ENCODE peak calls at places on chromosomes 1 and 21, in six cellular contexts. Q is A549, E is IMR-90, B is HepG2, T is K562, W is GM12878. P is an unnamed sample.

GRCh38 chr1:84146375-84147032 is 2.4 kb downstream of the PRKACB start:
- DNase-seq in Q (peak), E (peak), B (no peak), T (no peak), W (no peak), P (no peak)

GRCh38 chr1:152506899-152507498 is 3.6 kb upstream of the LCE5A start:
- DNase-seq in Q (peak), E (no peak), B (no peak), T (no peak), W (no peak), P (no peak)

GRCh38 chr1:6889875-6890480 is 104.7 kb downstream of the CAMTA1 start:
- DNase-seq in Q (peak), E (peak), B (peak), T (peak), W (no peak), P (peak)

GRCh38 chr1:94093996-94094395 is 27.0 kb downstream of the ABCA4 start:
- DNase-seq in Q (no peak), E (peak), B (no peak), T (no peak), W (no peak), P (no peak)

GRCh38 chr1:186571771-186572170 is 108.5 kb downstream of the PTGS2 start:
- DNase-seq in Q (no peak), E (no peak), B (no peak), T (no peak), W (no peak), P (no peak)

GRCh38 chr1:97337250-97338030 is 583.4 kb downstream of the DPYD start:
- DNase-seq in Q (no peak), E (peak), B (no peak), T (no peak), W (no peak), P (no peak)

GRCh38 chr1:38547346-38547745 is 312.2 kb downstream of the RRAGC start:
- DNase-seq in Q (no peak), E (peak), B (no peak), T (no peak), W (no peak), P (no peak)

GRCh38 chr1:228280106-228280901 is 72.5 kb downstream of the OBSCN start:
- DNase-seq in Q (no peak), E (no peak), B (no peak), T (no peak), W (no peak), P (no peak)

GRCh38 chr21:43906585-43907370 is 41.8 kb downstream of the AGPAT3 start:
- DNase-seq in Q (no peak), E (no peak), B (no peak), T (no peak), W (no peak), P (no peak)

GRCh38 chr21:41932576-41933258 is 21.1 kb downstream of the C2CD2 start:
- DNase-seq in Q (no peak), E (peak), B (peak), T (peak), W (no peak), P (no peak)

GRCh38 chr1:229437443-229437842 is 3.5 kb upstream of the ACTA1 start:
- DNase-seq in Q (no peak), E (peak), B (no peak), T (no peak), W (no peak), P (no peak)
- TF ChIP-seq BHLHE40 in Q (no peak), E (no peak), B (no peak), T (no peak), W (no peak), P (no peak)

GRCh38 chr1:11571906-11572616 is 82.2 kb downstream of the FBXO2 start:
- DNase-seq in Q (no peak), E (no peak), B (peak), T (peak), W (no peak), P (peak)
- TF ChIP-seq BHLHE40 in Q (no peak), E (no peak), B (no peak), T (no peak), W (no peak), P (no peak)

DNA sequence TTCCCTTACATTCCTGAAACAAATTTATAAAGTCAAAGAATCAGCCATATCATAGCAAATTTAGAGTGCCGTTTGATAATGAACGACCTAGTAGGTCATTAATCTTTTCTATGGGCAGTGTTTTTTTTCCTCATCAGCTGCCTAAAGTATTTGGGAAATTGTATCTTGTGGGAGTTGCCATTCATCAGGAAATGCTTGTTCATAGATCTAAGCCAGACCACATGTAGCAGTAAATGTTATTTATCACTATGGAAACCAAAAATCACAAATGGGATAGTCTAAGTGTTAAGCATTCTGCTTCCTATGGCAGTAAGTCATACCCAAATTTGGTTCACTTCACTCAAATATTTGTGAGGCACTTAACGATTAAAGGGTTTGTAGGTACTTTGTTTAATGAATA is 52.9 kb downstream of the LRRC8D start:
- DNase-seq in Q (peak), E (peak), B (no peak), T (no peak), W (no peak), P (no peak)
- TF ChIP-seq BHLHE40 in Q (no peak), E (no peak), B (no peak), T (no peak), W (no peak), P (no peak)

GRCh38 chr1:231422798-231423309 is 767 bp upstream of the EGLN1 start:
- DNase-seq in Q (no peak), E (no peak), B (no peak), T (no peak), W (no peak), P (no peak)

GRCh38 chr1:231421616-231421970 is 494 bp downstream of the EGLN1 start:
- DNase-seq in Q (no peak), E (peak), B (no peak), T (no peak), W (no peak), P (peak)

GRCh38 chr1:231424950-231425805 is 3.1 kb upstream of the EGLN1 start:
- DNase-seq in Q (no peak), E (no peak), B (no peak), T (no peak), W (no peak), P (no peak)

GRCh38 chr1:231421971-231422797 is at the start of gene EGLN1:
- DNase-seq in Q (peak), E (peak), B (peak), T (peak), W (peak), P (peak)

DNA sequence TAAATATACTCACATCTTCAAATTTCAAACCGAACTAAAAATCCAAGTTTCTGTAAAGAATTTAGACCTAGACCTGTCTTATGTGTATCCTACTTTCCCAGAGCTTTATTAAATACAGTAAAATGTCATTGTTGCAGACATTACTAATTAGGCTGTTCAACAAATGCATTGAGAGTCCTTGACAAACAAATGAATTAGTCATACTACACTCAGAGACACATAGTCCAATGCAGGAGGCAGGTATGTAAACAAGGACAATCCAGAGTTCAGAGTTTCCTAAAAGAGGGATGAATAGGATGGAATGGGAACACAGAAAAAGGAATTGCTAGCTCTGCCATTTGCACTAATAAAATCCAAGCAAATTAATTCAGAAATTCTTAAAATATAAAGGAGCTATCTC is 1.6 kb upstream of the EGLN1 start:
- DNase-seq in Q (peak), E (no peak), B (peak), T (no peak), W (no peak), P (no peak)
- TF ChIP-seq BHLHE40 in Q (no peak), E (no peak), B (no peak), T (no peak), W (no peak), P (no peak)

DNA sequence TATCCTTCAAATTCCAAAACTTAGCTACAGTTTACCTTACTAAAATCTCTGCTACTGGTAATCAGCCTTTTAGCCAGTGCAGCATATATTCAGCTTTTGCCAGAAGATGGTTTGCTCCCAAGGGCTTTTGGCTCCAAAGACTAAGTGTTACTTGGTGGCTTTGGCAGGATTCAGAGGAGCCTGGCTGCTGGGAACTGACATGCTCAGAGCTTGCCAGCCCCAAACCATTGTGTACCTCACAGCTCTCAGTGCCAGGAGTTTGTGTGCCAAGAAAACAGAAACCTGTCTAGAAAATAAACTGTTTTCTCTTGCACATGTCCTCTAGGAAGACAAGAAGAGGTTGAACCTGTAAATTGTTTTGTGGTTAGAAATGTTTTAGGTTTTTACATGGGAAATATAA is 315.9 kb downstream of the ST6GALNAC3 start:
- DNase-seq in Q (no peak), E (no peak), B (no peak), T (no peak), W (no peak), P (no peak)
- TF ChIP-seq BHLHE40 in Q (no peak), E (no peak), B (no peak), T (no peak), W (no peak), P (no peak)

P was measured in HEK293T.